ENCODE peak calls at places on chromosome 5, in four cellular contexts. O is SK-N-SH, P is K562, E is H1. N is an unnamed sample.

GRCh38 chr5:107817951-107818350 is 147.2 kb upstream of the EFNA5 start:
- DNase-seq in O (no peak), P (no peak), E (no peak), N (no peak)

GRCh38 chr5:169347786-169348185 is 46.8 kb upstream of the SLIT3 start:
- DNase-seq in O (no peak), P (no peak), E (no peak), N (no peak)

GRCh38 chr5:141850786-141851185 is 27.4 kb downstream of the PCDH1 start:
- DNase-seq in O (peak; percentile 54), P (peak; percentile 42), E (no peak), N (peak; percentile 45)

GRCh38 chr5:7850241-7850532 is 746 bp downstream of the CFAP90 start:
- DNase-seq in O (no peak), P (no peak), E (no peak), N (no peak)

GRCh38 chr5:160315968-160316367 is 3.6 kb upstream of the CCNJL start:
- DNase-seq in O (no peak), P (no peak), E (no peak), N (no peak)

GRCh38 chr5:40441733-40442132 is 238.0 kb upstream of the PTGER4 start:
- DNase-seq in O (no peak), P (no peak), E (no peak), N (no peak)

GRCh38 chr5:149849990-149850910 is 94.3 kb downstream of the PDE6A start:
- DNase-seq in O (no peak), P (no peak), E (no peak), N (no peak)

GRCh38 chr5:68348447-68349222 is 133.1 kb downstream of the PIK3R1 start:
- DNase-seq in O (no peak), P (no peak), E (no peak), N (no peak)

GRCh38 chr5:149205625-149206523 is 64.6 kb downstream of the ABLIM3 start:
- DNase-seq in O (no peak), P (no peak), E (no peak), N (no peak)

GRCh38 chr5:30436718-30437117 is 756.8 kb upstream of the CDH6 start:
- DNase-seq in O (no peak), P (no peak), E (no peak), N (no peak)

GRCh38 chr5:14252793-14253192 is 109.7 kb downstream of the TRIO start:
- DNase-seq in O (no peak), P (no peak), E (no peak), N (no peak)

GRCh38 chr5:173328896-173329369 is 719 bp upstream of the STC2 start:
- DNase-seq in O (no peak), P (no peak), E (no peak), N (peak; percentile 70)

GRCh38 chr5:173327948-173328895 is at the start of gene STC2:
- DNase-seq in O (peak; percentile 88), P (peak; percentile 91), E (peak; percentile 91), N (peak; percentile 97)

GRCh38 chr5:173330856-173331206 is 2.6 kb upstream of the STC2 start:
- DNase-seq in O (no peak), P (no peak), E (no peak), N (no peak)

GRCh38 chr5:173330151-173330855 is 2.1 kb upstream of the STC2 start:
- DNase-seq in O (no peak), P (no peak), E (no peak), N (no peak)

GRCh38 chr5:173329370-173330150 is 1.3 kb upstream of the STC2 start:
- DNase-seq in O (peak; percentile 81), P (no peak), E (no peak), N (peak; percentile 87)
- TF ChIP-seq TEAD4 in O (no peak), P (no peak), E (no peak), N (no peak)

DNA sequence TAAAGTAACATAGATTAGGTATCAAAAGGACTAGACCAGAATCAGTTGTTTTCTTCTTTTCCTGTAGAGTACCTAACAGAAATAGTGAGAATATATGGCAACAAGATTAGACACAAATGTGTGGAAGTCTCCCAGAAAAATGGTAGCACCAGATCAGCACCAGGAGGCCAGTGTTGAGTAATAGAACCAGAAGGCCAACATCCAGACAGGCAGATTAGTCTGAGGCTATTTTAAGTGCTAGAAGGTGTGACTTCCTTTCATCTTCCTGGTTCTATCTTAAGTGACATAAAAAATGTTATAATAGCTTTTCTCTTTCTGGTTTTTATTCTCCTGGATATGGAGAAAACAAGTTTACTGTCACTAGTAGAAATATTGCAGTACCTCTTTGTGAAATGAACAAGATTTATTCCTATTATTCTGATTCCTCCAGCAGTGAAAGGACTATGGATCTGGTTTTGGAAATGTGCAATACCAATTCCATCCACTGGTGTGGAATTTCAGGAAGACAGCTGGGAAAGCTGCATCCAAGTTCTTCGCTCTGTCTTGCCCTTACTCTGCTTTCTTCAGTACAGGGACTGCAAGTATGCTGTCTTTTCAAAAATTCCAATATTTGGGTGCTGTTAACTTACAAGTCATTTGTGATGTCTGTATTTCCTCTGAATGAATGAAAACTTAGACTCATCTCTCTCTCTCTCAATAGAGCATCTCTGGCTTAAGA is 39.1 kb downstream of the SHLD3 start:
- DNase-seq in O (peak; percentile 17), P (no peak), E (peak; percentile 3), N (no peak)
- TF ChIP-seq TEAD4 in O (no peak), P (no peak), E (peak; percentile 91), N (no peak)

GRCh38 chr5:2095011-2095410 is 212.3 kb upstream of the IRX4 start:
- DNase-seq in O (no peak), P (no peak), E (no peak), N (no peak)

GRCh38 chr5:2096827-2097226 is 214.1 kb upstream of the IRX4 start:
- DNase-seq in O (no peak), P (no peak), E (no peak), N (no peak)

GRCh38 chr5:2094616-2094995 is 211.9 kb upstream of the IRX4 start:
- DNase-seq in O (no peak), P (no peak), E (no peak), N (no peak)

DNA sequence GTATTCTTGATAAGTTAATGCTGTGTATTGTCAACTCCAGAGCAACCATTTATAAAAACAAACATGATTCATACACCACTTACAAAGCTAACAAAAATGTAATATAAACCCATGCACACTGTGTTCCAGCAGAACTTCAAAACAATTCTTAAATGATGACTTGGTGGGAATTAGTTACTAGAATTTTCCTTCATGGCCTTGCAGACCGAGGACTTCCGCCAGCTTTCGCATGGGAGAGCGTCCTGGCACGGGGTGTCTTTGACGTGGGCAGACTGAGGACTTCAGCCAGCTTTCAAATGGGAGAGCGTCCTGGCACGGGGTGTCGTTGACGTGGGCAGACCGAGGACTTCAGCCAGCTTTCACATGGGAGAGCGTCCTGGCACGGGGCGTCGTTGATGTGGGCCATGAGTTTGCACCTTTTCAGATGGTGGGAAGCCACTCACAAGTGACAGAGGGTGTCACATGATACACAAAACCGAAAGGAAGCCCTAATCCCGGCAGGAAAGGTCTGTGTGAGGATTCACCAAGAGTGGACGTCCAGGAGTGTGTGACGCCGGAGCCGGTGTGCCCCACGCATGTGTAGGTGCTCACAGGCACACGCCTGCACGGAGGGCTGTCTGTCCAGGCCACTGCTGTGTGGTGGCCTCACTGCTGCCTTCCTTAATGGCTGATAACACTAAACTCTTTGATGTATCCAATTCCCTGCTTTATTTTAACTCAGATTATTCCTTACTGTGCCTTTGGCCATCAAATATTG is 211.3 kb upstream of the IRX4 start:
- DNase-seq in O (no peak), P (no peak), E (no peak), N (no peak)
- TF ChIP-seq TEAD4 in O (no peak), P (no peak), E (no peak), N (no peak)

DNA sequence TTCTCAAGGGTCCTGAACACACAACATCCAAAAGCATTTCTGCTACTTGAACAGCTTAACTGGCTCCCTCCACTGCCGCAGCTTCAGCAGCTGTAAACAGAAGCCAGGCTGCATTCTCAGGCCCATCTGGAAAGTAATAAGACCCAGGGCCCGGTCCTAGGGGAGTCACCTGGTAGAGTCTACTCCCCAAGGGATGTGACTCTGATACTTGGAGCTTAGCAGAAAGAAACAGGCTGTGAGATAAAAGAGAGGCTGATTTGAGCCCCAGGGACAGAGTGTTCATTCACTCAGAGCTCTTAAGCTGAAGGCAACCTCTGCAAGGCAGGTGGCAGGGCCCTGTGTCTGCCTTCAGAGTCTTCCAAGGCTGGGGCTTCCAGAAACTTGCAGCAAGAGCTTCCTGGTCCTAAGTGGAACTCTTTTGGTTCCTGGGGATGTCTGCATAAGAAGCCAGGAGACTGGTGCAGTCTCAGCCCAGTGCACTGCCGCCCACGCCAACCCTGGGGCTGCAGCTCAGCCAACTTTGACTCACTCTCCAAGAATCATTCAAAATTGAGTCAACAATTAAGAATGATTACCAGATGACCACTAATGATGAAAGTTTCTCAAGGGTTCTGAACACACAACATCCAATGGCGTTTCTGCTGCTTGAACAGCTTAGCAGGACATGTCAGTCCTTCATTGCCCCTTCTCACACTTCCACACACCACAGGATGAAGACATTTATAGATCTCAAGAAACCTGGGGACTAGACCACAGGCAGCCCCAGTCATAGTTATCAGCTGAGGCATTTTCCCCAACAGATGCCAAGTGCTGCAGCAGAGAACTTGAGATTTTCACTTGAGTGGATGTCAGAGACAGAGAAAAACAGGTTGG is 356.5 kb downstream of the SPOCK1 start:
- DNase-seq in O (no peak), P (no peak), E (no peak), N (no peak)
- TF ChIP-seq TEAD4 in O (no peak), P (no peak), E (no peak), N (no peak)

GRCh38 chr5:88551724-88552345 is 283.2 kb upstream of the TMEM161B start:
- DNase-seq in O (no peak), P (no peak), E (no peak), N (no peak)
- TF ChIP-seq TEAD4 in O (no peak), P (no peak), E (no peak), N (no peak)

GRCh38 chr5:28708472-28708871 is 1670.1 kb upstream of the CDH9 start:
- DNase-seq in O (no peak), P (no peak), E (no peak), N (no peak)

GRCh38 chr5:28707706-28708105 is 1669.3 kb upstream of the CDH9 start:
- DNase-seq in O (no peak), P (no peak), E (no peak), N (no peak)

GRCh38 chr5:28714887-28715286 is 1676.5 kb upstream of the CDH9 start:
- DNase-seq in O (no peak), P (no peak), E (no peak), N (no peak)

DNA sequence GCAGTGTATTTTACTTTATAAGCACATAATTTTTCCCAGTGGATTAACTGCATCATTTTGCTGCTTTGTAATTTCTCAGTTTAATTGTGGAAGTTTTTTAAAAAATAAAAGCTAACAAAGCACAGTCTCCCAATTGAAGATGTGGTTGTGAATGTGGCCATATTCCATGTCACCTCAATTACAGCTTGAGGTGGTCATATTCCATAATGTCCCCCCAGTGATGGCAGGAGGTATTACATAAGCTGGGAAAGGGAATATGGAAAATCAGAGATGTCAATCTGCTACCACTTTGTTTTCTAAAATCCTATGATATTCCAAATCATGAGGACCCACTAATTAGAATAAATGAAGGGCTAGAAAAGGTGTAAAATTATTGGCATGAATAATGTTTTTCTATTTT is 1672.0 kb upstream of the CDH9 start:
- DNase-seq in O (peak; percentile 7), P (no peak), E (no peak), N (no peak)
- TF ChIP-seq TEAD4 in O (no peak), P (no peak), E (no peak), N (no peak)